ENCODE peak calls at places on chromosome 1, in six cellular contexts. Y is stomach; I is right atrium auricular region; P is colonic mucosa; N is CD4-positive, alpha-beta T cell; K is IMR-90. U is an unnamed sample.

GRCh38 chr1:211742889-211743529 is 67.6 kb upstream of the NEK2 start:
- DNase-seq in Y (no peak), I (no peak), P (no peak), N (no peak), K (no peak), U (no peak)

GRCh38 chr1:84510165-84510564 is 3.8 kb upstream of the GNG5 start:
- DNase-seq in Y (no peak), I (no peak), P (no peak), N (no peak), K (no peak), U (no peak)

GRCh38 chr1:7120863-7121621 is 335.8 kb downstream of the CAMTA1 start:
- DNase-seq in Y (peak; percentile 58), I (no peak), P (no peak), N (no peak), K (no peak), U (no peak)

GRCh38 chr1:176987016-176987415 is 177.5 kb downstream of the ASTN1 start:
- DNase-seq in Y (no peak), I (no peak), P (no peak), N (no peak), K (peak; percentile 1), U (no peak)

GRCh38 chr1:14896381-14897079 is 257.0 kb upstream of the TMEM51 start:
- DNase-seq in Y (no peak), I (no peak), P (no peak), N (no peak), K (peak; percentile 27), U (no peak)

GRCh38 chr1:14320518-14320917 is 278.0 kb upstream of the KAZN start:
- DNase-seq in Y (no peak), I (no peak), P (no peak), N (no peak), K (peak; percentile 23), U (no peak)

GRCh38 chr1:160486453-160486852 is 36.6 kb downstream of the SLAMF6 start:
- DNase-seq in Y (no peak), I (no peak), P (no peak), N (no peak), K (no peak), U (no peak)

GRCh38 chr1:151920147-151920546 is 10.8 kb upstream of the THEM4 start:
- DNase-seq in Y (no peak), I (no peak), P (no peak), N (no peak), K (no peak), U (no peak)

GRCh38 chr1:210541680-210542358 is 213.1 kb downstream of the HHAT start:
- DNase-seq in Y (no peak), I (no peak), P (no peak), N (no peak), K (peak; percentile 5), U (no peak)

GRCh38 chr1:11339346-11340247 is 66.6 kb downstream of the UBIAD1 start:
- DNase-seq in Y (no peak), I (no peak), P (peak; percentile 50), N (no peak), K (no peak), U (no peak)

GRCh38 chr1:178581351-178581951 is 68.5 kb downstream of the TEX35 start:
- DNase-seq in Y (no peak), I (no peak), P (no peak), N (no peak), K (no peak), U (no peak)

GRCh38 chr1:93758842-93759515 is 77.3 kb upstream of the BCAR3 start:
- DNase-seq in Y (no peak), I (peak; percentile 72), P (no peak), N (no peak), K (peak; percentile 89), U (peak; percentile 51)

GRCh38 chr1:40986328-40986783 is 6.9 kb downstream of the CTPS1 start:
- DNase-seq in Y (no peak), I (no peak), P (no peak), N (no peak), K (no peak), U (no peak)

GRCh38 chr1:165355977-165356811 is at the start of gene LMX1A:
- DNase-seq in Y (no peak), I (no peak), P (peak; percentile 53), N (no peak), K (no peak), U (no peak)

GRCh38 chr1:93608188-93609109 is 73.2 kb downstream of the BCAR3 start:
- DNase-seq in Y (no peak), I (peak; percentile 32), P (no peak), N (no peak), K (peak; percentile 31), U (no peak)

GRCh38 chr1:232511172-232511571 is 118.8 kb downstream of the SIPA1L2 start:
- DNase-seq in Y (no peak), I (no peak), P (no peak), N (no peak), K (no peak), U (no peak)

GRCh38 chr1:44747878-44748277 is 8.2 kb downstream of the KIF2C start:
- DNase-seq in Y (no peak), I (no peak), P (no peak), N (no peak), K (no peak), U (no peak)
- TF ChIP-seq CTCF in Y (no peak), I (no peak), P (no peak), N (no peak), K (no peak), U (no peak)

DNA sequence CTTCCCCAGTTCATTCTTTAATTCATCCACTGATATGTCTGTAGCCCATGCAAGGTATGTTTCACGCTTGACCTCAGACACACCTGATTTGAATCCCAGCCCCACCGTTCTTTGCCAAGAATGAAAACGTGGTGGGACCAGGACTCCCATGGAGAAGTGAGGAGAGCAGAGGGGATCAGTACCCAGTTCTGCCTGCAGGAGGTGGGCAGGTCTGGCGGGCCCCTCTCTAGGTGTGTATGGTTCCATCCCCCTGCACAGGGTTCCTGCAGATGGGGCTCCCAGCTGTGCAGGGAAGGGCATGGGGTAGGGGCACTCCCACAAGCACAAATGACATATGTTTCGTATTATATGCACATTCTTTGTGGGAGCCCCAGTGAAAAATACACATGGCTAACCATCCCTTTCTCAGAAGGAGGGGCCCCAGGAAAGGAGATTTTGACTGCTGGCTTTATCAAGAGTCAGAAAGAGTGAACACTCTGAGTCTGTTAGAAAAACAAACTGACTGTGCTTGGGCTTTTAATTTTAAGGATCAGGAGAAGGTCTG is 144.6 kb downstream of the PLPP3 start:
- DNase-seq in Y (no peak), I (no peak), P (no peak), N (no peak), K (no peak), U (no peak)
- TF ChIP-seq CTCF in Y (no peak), I (no peak), P (no peak), N (no peak), K (no peak), U (no peak)

DNA sequence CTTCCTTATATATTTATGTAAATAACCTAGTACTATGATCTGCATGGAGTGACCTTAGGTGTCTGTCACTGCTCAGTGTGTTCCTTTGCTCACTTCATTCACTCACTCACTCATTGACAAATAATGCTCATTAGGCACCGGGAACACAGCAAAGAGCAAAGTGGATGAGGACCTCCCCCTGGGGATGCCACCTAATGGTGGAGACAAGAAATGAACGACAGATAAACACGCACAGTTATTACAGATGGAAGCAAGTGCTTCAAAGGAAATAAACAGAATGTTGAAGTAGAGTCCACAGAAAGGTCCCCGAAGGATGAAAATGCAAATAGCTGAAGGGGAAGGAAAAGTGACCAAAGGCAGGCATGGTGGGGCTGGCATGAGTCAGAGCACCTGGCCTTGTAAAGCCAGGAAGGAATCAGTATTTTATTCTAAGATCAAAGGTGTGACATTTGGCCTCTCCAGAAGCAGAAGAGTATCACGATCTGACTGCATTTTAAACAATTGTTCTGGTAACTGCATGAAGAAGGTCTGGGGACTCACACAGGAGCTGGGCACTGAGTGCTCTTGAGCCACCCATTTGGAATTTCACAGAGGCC is 23.1 kb downstream of the MAB21L3 start:
- DNase-seq in Y (no peak), I (no peak), P (peak; percentile 13), N (no peak), K (no peak), U (no peak)
- TF ChIP-seq CTCF in Y (no peak), I (no peak), P (no peak), N (no peak), K (peak; percentile 16), U (no peak)

GRCh38 chr1:46175243-46175642 is 356 bp downstream of the TSPAN1 start:
- DNase-seq in Y (no peak), I (no peak), P (no peak), N (no peak), K (no peak), U (no peak)

GRCh38 chr1:46174448-46175231 is at the start of gene TSPAN1:
- DNase-seq in Y (peak; percentile 61), I (peak; percentile 85), P (peak; percentile 25), N (no peak), K (peak; percentile 45), U (no peak)

GRCh38 chr1:46172321-46172720 is 2.6 kb upstream of the TSPAN1 start:
- DNase-seq in Y (no peak), I (no peak), P (peak; percentile 25), N (no peak), K (no peak), U (peak; percentile 26)

GRCh38 chr1:46171872-46172271 is 3.0 kb upstream of the TSPAN1 start:
- DNase-seq in Y (peak; percentile 95), I (no peak), P (peak; percentile 78), N (no peak), K (no peak), U (peak; percentile 90)

GRCh38 chr1:46173361-46173856 is 1.5 kb upstream of the TSPAN1 start:
- DNase-seq in Y (no peak), I (no peak), P (no peak), N (no peak), K (peak; percentile 61), U (no peak)
- TF ChIP-seq CTCF in Y (no peak), I (no peak), P (no peak), N (no peak), K (no peak), U (no peak)

DNA sequence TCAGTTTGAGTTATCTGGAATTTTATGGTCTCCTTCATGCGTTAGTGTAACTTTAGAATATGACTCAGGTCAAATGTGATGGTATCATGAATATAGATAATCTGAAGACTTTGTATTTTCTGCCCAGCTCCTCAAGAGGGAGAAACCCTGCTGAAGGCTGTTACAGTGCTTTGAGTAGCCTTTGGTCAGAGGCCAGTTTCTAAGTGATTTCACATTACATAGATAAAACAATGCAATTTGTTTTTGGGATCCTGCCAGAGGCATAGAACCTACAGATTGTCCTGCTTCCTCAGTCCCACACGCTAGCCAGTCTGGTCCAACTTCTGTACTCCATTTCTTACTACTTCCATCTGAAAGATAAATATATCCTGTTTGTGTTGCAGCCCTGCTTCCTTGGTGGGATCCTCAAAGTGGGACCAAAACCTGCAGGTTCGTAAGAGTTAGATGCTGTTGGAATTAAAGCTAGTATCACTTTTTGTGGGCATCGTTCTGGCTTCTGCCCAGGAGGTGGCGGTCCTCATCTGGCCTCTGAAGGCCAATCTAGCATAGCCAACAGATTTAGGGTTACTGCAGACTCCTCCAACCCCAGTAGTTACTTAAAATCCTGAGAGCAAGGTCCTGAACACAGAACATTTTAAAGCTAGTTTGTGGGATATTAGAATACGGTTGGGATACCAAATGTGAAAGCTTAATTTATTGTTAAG is 645.8 kb upstream of the USP24 start:
- DNase-seq in Y (no peak), I (no peak), P (no peak), N (no peak), K (peak; percentile 17), U (no peak)
- TF ChIP-seq CTCF in Y (no peak), I (no peak), P (no peak), N (no peak), K (no peak), U (no peak)

GRCh38 chr1:2864203-2864905 is 62.9 kb upstream of the TTC34 start:
- DNase-seq in Y (no peak), I (no peak), P (no peak), N (no peak), K (no peak), U (no peak)
- TF ChIP-seq CTCF in Y (no peak), I (no peak), P (no peak), N (no peak), K (no peak), U (no peak)

U was measured in Calu3.